ENCODE peak calls at places on chromosomes 12 and 14, in five cellular contexts. One of them, this sample, is unnamed.

GRCh38 chr12:121970901-121971300 is 50.8 kb upstream of the BCL7A start:
- DNase-seq in foreskin fibroblast: no peak
- DNase-seq in activated B cell treated with CpG ODN at 0.5 μM for 24 hours: no peak
- DNase-seq in GM20000: no peak
- DNase-seq in astrocyte of the spinal cord: no peak
- DNase-seq in this sample: no peak

GRCh38 chr12:20472089-20472488 is 103.8 kb downstream of the PDE3A start:
- DNase-seq in foreskin fibroblast: no peak
- DNase-seq in activated B cell treated with CpG ODN at 0.5 μM for 24 hours: no peak
- DNase-seq in GM20000: no peak
- DNase-seq in astrocyte of the spinal cord: no peak
- DNase-seq in this sample: no peak

GRCh38 chr14:21063479-21063878 is 5.9 kb downstream of the RNASE8 start:
- DNase-seq in foreskin fibroblast: peak; percentile 71
- DNase-seq in activated B cell treated with CpG ODN at 0.5 μM for 24 hours: no peak
- DNase-seq in GM20000: no peak
- DNase-seq in astrocyte of the spinal cord: peak; percentile 79
- DNase-seq in this sample: no peak

GRCh38 chr14:100690672-100691071 is 36.0 kb upstream of the DLK1 start:
- DNase-seq in foreskin fibroblast: no peak
- DNase-seq in activated B cell treated with CpG ODN at 0.5 μM for 24 hours: no peak
- DNase-seq in GM20000: no peak
- DNase-seq in astrocyte of the spinal cord: no peak
- DNase-seq in this sample: no peak

GRCh38 chr14:96627386-96627785 is 125.2 kb downstream of the PAPOLA start:
- DNase-seq in foreskin fibroblast: no peak
- DNase-seq in activated B cell treated with CpG ODN at 0.5 μM for 24 hours: no peak
- DNase-seq in GM20000: no peak
- DNase-seq in astrocyte of the spinal cord: no peak
- DNase-seq in this sample: no peak

GRCh38 chr12:1801285-1801975 is 18.9 kb upstream of the LRTM2 start:
- DNase-seq in foreskin fibroblast: no peak
- DNase-seq in activated B cell treated with CpG ODN at 0.5 μM for 24 hours: no peak
- DNase-seq in GM20000: no peak
- DNase-seq in astrocyte of the spinal cord: no peak
- DNase-seq in this sample: no peak

GRCh38 chr12:34402899-34403705 is 380.8 kb downstream of the ALG10 start:
- DNase-seq in foreskin fibroblast: no peak
- DNase-seq in activated B cell treated with CpG ODN at 0.5 μM for 24 hours: peak; percentile 9
- DNase-seq in GM20000: peak; percentile 0
- DNase-seq in astrocyte of the spinal cord: no peak
- DNase-seq in this sample: no peak

GRCh38 chr14:71515520-71515919 is 416.7 kb upstream of the RGS6 start:
- DNase-seq in foreskin fibroblast: no peak
- DNase-seq in activated B cell treated with CpG ODN at 0.5 μM for 24 hours: no peak
- DNase-seq in GM20000: no peak
- DNase-seq in astrocyte of the spinal cord: no peak
- DNase-seq in this sample: no peak

GRCh38 chr14:24435192-24435810 is 5.5 kb downstream of the KHNYN start:
- DNase-seq in foreskin fibroblast: no peak
- DNase-seq in activated B cell treated with CpG ODN at 0.5 μM for 24 hours: no peak
- DNase-seq in GM20000: no peak
- DNase-seq in astrocyte of the spinal cord: no peak
- DNase-seq in this sample: no peak

GRCh38 chr14:104770851-104771272 is 17.9 kb downstream of the SIVA1 start:
- DNase-seq in foreskin fibroblast: peak; percentile 56
- DNase-seq in activated B cell treated with CpG ODN at 0.5 μM for 24 hours: no peak
- DNase-seq in GM20000: peak; percentile 24
- DNase-seq in astrocyte of the spinal cord: no peak
- DNase-seq in this sample: no peak

GRCh38 chr14:54737132-54737711 is 165.4 kb downstream of the GCH1 start:
- DNase-seq in foreskin fibroblast: peak; percentile 39
- DNase-seq in activated B cell treated with CpG ODN at 0.5 μM for 24 hours: no peak
- DNase-seq in GM20000: no peak
- DNase-seq in astrocyte of the spinal cord: peak; percentile 73
- DNase-seq in this sample: no peak

GRCh38 chr14:92951912-92952471 is 29.0 kb downstream of the CHGA start:
- DNase-seq in foreskin fibroblast: peak; percentile 87
- DNase-seq in activated B cell treated with CpG ODN at 0.5 μM for 24 hours: peak; percentile 79
- DNase-seq in GM20000: peak; percentile 94
- DNase-seq in astrocyte of the spinal cord: peak; percentile 56
- DNase-seq in this sample: peak; percentile 22

GRCh38 chr12:88865537-88865936 is 285.3 kb upstream of the KITLG start:
- DNase-seq in foreskin fibroblast: no peak
- DNase-seq in activated B cell treated with CpG ODN at 0.5 μM for 24 hours: no peak
- DNase-seq in GM20000: no peak
- DNase-seq in astrocyte of the spinal cord: no peak
- DNase-seq in this sample: no peak

DNA sequence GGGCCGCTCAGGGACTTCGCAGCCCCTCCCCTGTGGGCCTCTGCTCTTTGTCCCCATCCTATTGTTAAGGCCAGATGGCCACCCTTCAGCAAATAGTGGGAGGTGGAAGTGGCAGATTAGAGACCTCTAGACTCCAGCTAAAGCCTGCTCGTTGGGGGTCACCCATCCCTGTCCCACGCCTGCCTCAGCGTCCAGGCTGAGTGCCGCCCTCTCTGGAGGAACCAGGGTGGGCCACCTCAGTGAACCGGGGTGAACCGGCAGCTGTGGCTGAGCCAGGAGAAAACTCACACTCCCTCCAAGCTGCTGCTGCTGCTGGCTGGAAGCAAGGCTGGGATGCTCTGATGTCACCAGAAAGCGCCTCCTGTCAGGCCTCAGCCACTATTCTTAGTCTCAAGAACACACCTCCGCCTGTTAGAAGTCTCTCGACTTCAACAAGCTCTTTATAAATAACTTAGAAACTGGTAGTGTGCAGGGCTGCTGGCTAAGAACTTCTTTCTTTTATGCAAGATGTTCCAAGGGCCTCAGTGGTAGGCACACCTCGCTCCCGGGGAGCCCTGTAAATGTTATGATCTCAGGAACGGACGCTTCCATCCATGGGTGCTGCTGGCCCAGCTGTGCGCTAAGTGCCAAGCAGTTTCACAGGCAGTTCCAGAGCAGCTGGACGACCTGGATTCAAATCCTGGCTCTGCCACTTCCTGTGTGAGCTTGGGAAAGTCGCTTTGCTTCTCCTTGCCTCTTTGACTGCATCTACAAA is 19.8 kb upstream of the TESC start:
- DNase-seq in foreskin fibroblast: no peak
- DNase-seq in activated B cell treated with CpG ODN at 0.5 μM for 24 hours: no peak
- DNase-seq in GM20000: no peak
- DNase-seq in astrocyte of the spinal cord: no peak
- DNase-seq in this sample: no peak
- TF ChIP-seq CTCF in foreskin fibroblast: no peak
- TF ChIP-seq CTCF in activated B cell treated with CpG ODN at 0.5 μM for 24 hours: no peak
- TF ChIP-seq CTCF in GM20000: no peak
- TF ChIP-seq CTCF in astrocyte of the spinal cord: no peak
- TF ChIP-seq CTCF in this sample: no peak

DNA sequence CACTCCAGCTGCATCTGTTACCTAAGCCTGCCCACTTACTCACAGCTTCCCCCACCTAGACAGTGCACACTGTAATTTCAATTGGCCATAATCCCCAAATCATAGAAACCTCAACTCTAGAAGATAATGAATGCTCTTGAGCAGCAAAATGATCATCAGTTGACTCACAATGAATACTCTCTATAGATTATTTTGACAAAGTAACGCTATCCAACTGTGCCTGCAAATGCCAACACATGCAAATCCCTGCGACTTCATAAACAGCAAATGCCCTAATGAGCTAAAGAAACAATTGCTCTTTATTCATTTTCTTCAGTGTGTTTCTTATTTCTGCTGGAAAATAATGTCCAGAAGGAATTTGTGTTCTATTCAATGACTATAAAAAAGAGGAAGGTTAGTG is 319.5 kb downstream of the PAWR start:
- DNase-seq in foreskin fibroblast: no peak
- DNase-seq in activated B cell treated with CpG ODN at 0.5 μM for 24 hours: no peak
- DNase-seq in GM20000: no peak
- DNase-seq in astrocyte of the spinal cord: no peak
- DNase-seq in this sample: no peak
- TF ChIP-seq CTCF in foreskin fibroblast: no peak
- TF ChIP-seq CTCF in activated B cell treated with CpG ODN at 0.5 μM for 24 hours: no peak
- TF ChIP-seq CTCF in GM20000: no peak
- TF ChIP-seq CTCF in astrocyte of the spinal cord: no peak
- TF ChIP-seq CTCF in this sample: no peak

GRCh38 chr12:48183876-48184548 is 568 bp downstream of the CCDC184 start:
- DNase-seq in foreskin fibroblast: no peak
- DNase-seq in activated B cell treated with CpG ODN at 0.5 μM for 24 hours: peak; percentile 27
- DNase-seq in GM20000: no peak
- DNase-seq in astrocyte of the spinal cord: no peak
- DNase-seq in this sample: no peak
- TF ChIP-seq CTCF in foreskin fibroblast: no peak
- TF ChIP-seq CTCF in activated B cell treated with CpG ODN at 0.5 μM for 24 hours: no peak
- TF ChIP-seq CTCF in GM20000: no peak
- TF ChIP-seq CTCF in astrocyte of the spinal cord: no peak
- TF ChIP-seq CTCF in this sample: no peak

DNA sequence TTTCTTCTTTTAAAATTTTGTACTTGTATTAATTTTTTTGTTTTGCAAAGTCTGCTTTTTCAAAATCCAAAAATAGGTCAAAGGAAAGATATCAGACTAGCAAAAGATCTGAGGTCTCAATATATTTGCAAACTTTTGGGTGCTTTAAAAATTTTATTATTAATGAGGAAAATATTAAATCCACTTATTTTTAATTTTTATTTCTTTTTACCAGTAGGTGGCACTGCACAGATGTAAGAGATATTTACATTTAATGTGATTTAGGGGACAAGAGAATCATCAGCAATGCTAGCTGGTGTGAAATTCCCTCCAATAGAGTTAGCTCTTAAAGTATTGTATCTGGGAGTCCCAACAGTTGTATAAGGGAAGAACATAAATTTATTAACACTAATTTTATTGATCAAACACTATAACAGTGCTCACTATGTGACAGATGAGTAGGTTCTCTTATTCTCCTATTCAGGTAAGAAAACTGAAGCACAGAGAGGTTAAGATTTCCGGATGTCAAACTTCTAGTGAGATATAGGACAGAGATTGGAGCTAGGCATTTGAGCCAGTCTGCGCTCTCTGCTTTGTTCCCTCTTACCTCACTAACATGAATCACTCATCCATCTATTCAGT is 30.5 kb downstream of the ALX1 start:
- DNase-seq in foreskin fibroblast: peak; percentile 8
- DNase-seq in activated B cell treated with CpG ODN at 0.5 μM for 24 hours: no peak
- DNase-seq in GM20000: no peak
- DNase-seq in astrocyte of the spinal cord: peak; percentile 27
- DNase-seq in this sample: no peak
- TF ChIP-seq CTCF in foreskin fibroblast: peak; percentile 13
- TF ChIP-seq CTCF in activated B cell treated with CpG ODN at 0.5 μM for 24 hours: no peak
- TF ChIP-seq CTCF in GM20000: no peak
- TF ChIP-seq CTCF in astrocyte of the spinal cord: peak; percentile 33
- TF ChIP-seq CTCF in this sample: peak; percentile 24

GRCh38 chr14:64503184-64503433 is 529 bp downstream of the ZBTB25 start:
- DNase-seq in foreskin fibroblast: no peak
- DNase-seq in activated B cell treated with CpG ODN at 0.5 μM for 24 hours: no peak
- DNase-seq in GM20000: no peak
- DNase-seq in astrocyte of the spinal cord: peak; percentile 29
- DNase-seq in this sample: no peak

GRCh38 chr14:64504310-64504896 is at the start of gene ZBTB1:
- DNase-seq in foreskin fibroblast: peak; percentile 94
- DNase-seq in activated B cell treated with CpG ODN at 0.5 μM for 24 hours: no peak
- DNase-seq in GM20000: peak; percentile 81
- DNase-seq in astrocyte of the spinal cord: peak; percentile 93
- DNase-seq in this sample: peak; percentile 77

GRCh38 chr14:64503434-64504309 is at the start of gene ZBTB25:
- DNase-seq in foreskin fibroblast: peak; percentile 98
- DNase-seq in activated B cell treated with CpG ODN at 0.5 μM for 24 hours: peak; percentile 91
- DNase-seq in GM20000: peak; percentile 92
- DNase-seq in astrocyte of the spinal cord: peak; percentile 95
- DNase-seq in this sample: peak; percentile 83

GRCh38 chr14:64501326-64502171 is 2.1 kb downstream of the ZBTB25 start:
- DNase-seq in foreskin fibroblast: peak; percentile 67
- DNase-seq in activated B cell treated with CpG ODN at 0.5 μM for 24 hours: no peak
- DNase-seq in GM20000: no peak
- DNase-seq in astrocyte of the spinal cord: peak; percentile 71
- DNase-seq in this sample: no peak

GRCh38 chr14:64502476-64503183 is 1.0 kb downstream of the ZBTB25 start:
- DNase-seq in foreskin fibroblast: no peak
- DNase-seq in activated B cell treated with CpG ODN at 0.5 μM for 24 hours: no peak
- DNase-seq in GM20000: no peak
- DNase-seq in astrocyte of the spinal cord: no peak
- DNase-seq in this sample: no peak
- TF ChIP-seq CTCF in foreskin fibroblast: no peak
- TF ChIP-seq CTCF in activated B cell treated with CpG ODN at 0.5 μM for 24 hours: no peak
- TF ChIP-seq CTCF in GM20000: no peak
- TF ChIP-seq CTCF in astrocyte of the spinal cord: no peak
- TF ChIP-seq CTCF in this sample: no peak

This sample was measured in AG09319.